ENCODE peak calls at places on chromosomes 5 and 9, in six cellular contexts. X is tibial nerve, D is ascending aorta, K is fibroblast of lung, H is neuronal stem cell, W is mammary epithelial cell. A is an unnamed sample. For H3K9me3 and H3K27me3, the result is how much of the 10 kb centered on the place peaks cover.

GRCh38 chr9:37972346-37972745 is 68.4 kb upstream of the SLC25A51 start:
- DNase-seq in W (peak), K (peak), H (no peak), D (no peak), X (no peak), A (no peak)

GRCh38 chr5:173890195-173890951 is 2.2 kb downstream of the CPEB4 start:
- DNase-seq in W (no peak), X (no peak), D (no peak), H (no peak), K (no peak), A (peak)

GRCh38 chr5:157607371-157608161 is 32.0 kb upstream of the ADAM19 start:
- DNase-seq in W (peak), H (no peak), K (peak), D (no peak), X (no peak), A (peak)

GRCh38 chr5:140126315-140127012 is 727 bp downstream of the IGIP start:
- DNase-seq in K (no peak), W (no peak), H (no peak), D (no peak), X (no peak), A (no peak)

GRCh38 chr9:106878943-106879916 is 16.3 kb downstream of the ZNF462 start:
- DNase-seq in H (peak), D (no peak), W (peak), K (peak), X (peak), A (no peak)

GRCh38 chr9:104108315-104108714 is 14.2 kb downstream of the SMC2 start:
- DNase-seq in K (no peak), D (no peak), X (no peak), H (no peak), W (no peak), A (no peak)

GRCh38 chr5:140145818-140146522 is 20.2 kb downstream of the IGIP start:
- DNase-seq in X (peak), D (no peak), K (peak), W (peak), H (peak), A (peak)

GRCh38 chr9:9142001-9142400 is 1342.4 kb upstream of the DMAC1 start:
- DNase-seq in W (no peak), H (no peak), K (no peak), X (no peak), D (no peak), A (no peak)

GRCh38 chr5:39226100-39226451 is 6.7 kb upstream of the FYB1 start:
- DNase-seq in H (no peak), K (no peak), D (no peak), W (no peak), X (no peak), A (no peak)

GRCh38 chr9:33450747-33451146 is 3.4 kb upstream of the AQP3 start:
- DNase-seq in W (no peak), H (no peak), D (no peak), X (no peak), K (no peak), A (no peak)

GRCh38 chr5:37283214-37283820 is 34.1 kb upstream of the CPLANE1 start:
- DNase-seq in K (no peak), X (no peak), D (no peak), H (no peak), W (no peak), A (no peak)
- H3K9me3 ChIP-seq in K (under half), X (under half), D (under half), H (under half), W (under half), A (under half)

GRCh38 chr5:111071413-111071812 is at the start of gene TSLP:
- DNase-seq in W (no peak), K (no peak), X (no peak), H (no peak), D (no peak), A (no peak)

GRCh38 chr5:111070272-111071134 is 1.0 kb upstream of the TSLP start:
- DNase-seq in W (no peak), D (no peak), X (no peak), K (peak), H (peak), A (peak)

GRCh38 chr5:111074244-111074643 is 2.7 kb downstream of the TSLP start:
- DNase-seq in K (no peak), H (no peak), D (no peak), X (no peak), W (no peak), A (no peak)

GRCh38 chr5:111075520-111075919 is 4.0 kb downstream of the TSLP start:
- DNase-seq in W (peak), K (peak), X (no peak), D (no peak), H (no peak), A (peak)

GRCh38 chr5:111072949-111073682 is 1.6 kb downstream of the TSLP start:
- DNase-seq in W (peak), D (no peak), X (peak), H (peak), K (peak), A (peak)
- H3K27ac ChIP-seq in W (no peak), D (peak), X (no peak), H (no peak), K (peak), A (no peak)

GRCh38 chr9:136133191-136133958 is 14.7 kb upstream of the TMEM250 start:
- DNase-seq in K (peak), W (no peak), D (no peak), H (peak), X (no peak), A (peak)
- H3K27me3 ChIP-seq in K (half or more), W (under half), D (under half), H (under half), X (half or more), A (under half)

DNA sequence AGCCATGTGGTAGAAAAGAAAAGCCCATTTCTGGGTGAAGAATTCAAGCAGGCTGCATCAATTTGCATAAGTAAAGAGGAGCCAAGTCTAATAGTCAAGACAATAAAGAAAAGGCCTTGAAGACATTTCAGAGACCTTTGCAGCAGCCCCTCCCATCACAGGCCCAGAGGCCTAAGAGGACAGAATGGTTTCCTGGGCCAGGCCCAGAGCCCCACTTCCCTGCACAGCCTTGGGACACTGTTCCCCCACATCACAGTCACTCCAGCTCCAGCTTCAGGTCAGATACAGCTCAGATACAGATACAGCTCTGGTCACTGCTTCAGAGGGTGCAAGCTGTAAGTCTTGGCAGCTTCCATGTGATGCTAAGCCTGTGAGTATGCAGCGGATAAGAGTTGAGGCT is 29.1 kb downstream of the PLGRKT start:
- DNase-seq in K (no peak), H (no peak), D (no peak), X (no peak), W (no peak), A (no peak)
- H3K9me3 ChIP-seq in K (under half), H (under half), D (under half), X (under half), W (under half), A (under half)